ENCODE peak calls at places on chromosome 16, in five cellular contexts. V is tibial artery, G is ovary, B is fibroblast of pulmonary artery, T is pulmonary artery endothelial cell. J is an unnamed sample.

GRCh38 chr16:22018559-22018958 is 10.6 kb downstream of the MOSMO start:
- DNase-seq in T (no peak), G (no peak), V (no peak), B (no peak), J (no peak)

GRCh38 chr16:86789621-86790051 is 211.3 kb downstream of the FOXL1 start:
- DNase-seq in G (no peak), T (no peak), B (no peak), V (no peak), J (no peak)

GRCh38 chr16:75385507-75386152 is 47.7 kb downstream of the CFDP1 start:
- DNase-seq in V (no peak), T (peak), G (no peak), B (peak), J (peak)

GRCh38 chr16:11257131-11257938 is 1.3 kb upstream of the SOCS1 start:
- DNase-seq in V (peak), G (peak), T (peak), B (peak), J (peak)

GRCh38 chr16:49875812-49876715 is 20.2 kb upstream of the ZNF423 start:
- DNase-seq in G (peak), B (no peak), V (no peak), T (no peak), J (no peak)

GRCh38 chr16:79788949-79789348 is 188.4 kb upstream of the MAF start:
- DNase-seq in T (no peak), B (no peak), V (no peak), G (no peak), J (no peak)

GRCh38 chr16:72947379-72948237 is 100.3 kb downstream of the ZFHX3 start:
- DNase-seq in V (peak), B (no peak), T (no peak), G (no peak), J (no peak)

GRCh38 chr16:77190190-77190477 is 856 bp upstream of the MON1B start:
- DNase-seq in V (no peak), T (no peak), G (no peak), B (no peak), J (no peak)

GRCh38 chr16:35746963-35747657 is 2287.7 kb downstream of the TP53TG3F start:
- DNase-seq in B (no peak), G (no peak), V (no peak), T (no peak), J (no peak)

GRCh38 chr16:4176794-4177438 is 60.7 kb upstream of the ADCY9 start:
- DNase-seq in T (no peak), B (peak), V (no peak), G (no peak), J (no peak)

GRCh38 chr16:65774350-65774749 is 592.1 kb upstream of the CDH5 start:
- DNase-seq in G (no peak), B (no peak), T (no peak), V (no peak), J (no peak)

GRCh38 chr16:68985268-68985667 is 120.2 kb upstream of the HAS3 start:
- DNase-seq in G (no peak), V (no peak), T (no peak), B (no peak), J (no peak)

GRCh38 chr16:2843526-2843925 is 13.4 kb downstream of the ZG16B start:
- DNase-seq in T (no peak), V (peak), B (no peak), G (no peak), J (no peak)

GRCh38 chr16:9139965-9140364 is 48.5 kb downstream of the HAPSTR1 start:
- DNase-seq in T (no peak), V (no peak), B (peak), G (no peak), J (no peak)

GRCh38 chr16:48420437-48420836 is 35.2 kb upstream of the SIAH1 start:
- DNase-seq in T (no peak), G (no peak), V (no peak), B (no peak), J (no peak)

GRCh38 chr16:67207857-67208524 is 9.1 kb downstream of the ELMO3 start:
- DNase-seq in G (no peak), B (no peak), T (no peak), V (no peak), J (no peak)

J was measured in smooth muscle cell of the brain vasculature.